ENCODE peak calls at places on chromosome 10, in five cellular contexts. K is breast epithelium, O is stomach, I is mucosa of descending colon, T is ovary. B is an unnamed sample. For H3K4me1, the result is how much of the 10 kb centered on the place peaks cover.

GRCh38 chr10:101587725-101588614 is at the start of the genes DPCD and POLL:
- DNase-seq in K (peak), O (peak), I (peak), T (peak), B (peak)

GRCh38 chr10:119247550-119247894 is 40.2 kb downstream of the GRK5 start:
- DNase-seq in K (no peak), O (no peak), I (no peak), T (no peak), B (no peak)

GRCh38 chr10:3948843-3949242 is 163.8 kb upstream of the KLF6 start:
- DNase-seq in K (no peak), O (peak), I (no peak), T (no peak), B (peak)

GRCh38 chr10:43648083-43648391 is 644 bp downstream of the ZNF32 start:
- DNase-seq in K (no peak), O (no peak), I (no peak), T (no peak), B (no peak)

GRCh38 chr10:97464226-97464625 is 18.3 kb downstream of the ZDHHC16 start:
- DNase-seq in K (no peak), O (no peak), I (no peak), T (peak), B (no peak)

GRCh38 chr10:125460326-125460725 is 222.6 kb downstream of the TEX36 start:
- DNase-seq in K (no peak), O (no peak), I (no peak), T (no peak), B (no peak)

GRCh38 chr10:63169624-63170023 is 36.5 kb downstream of the NRBF2 start:
- DNase-seq in K (no peak), O (no peak), I (no peak), T (no peak), B (no peak)

GRCh38 chr10:49393757-49394156 is 2.1 kb downstream of the DRGX start:
- DNase-seq in K (no peak), O (no peak), I (no peak), T (no peak), B (no peak)

GRCh38 chr10:48653347-48653746 is 31.3 kb upstream of the WDFY4 start:
- DNase-seq in K (no peak), O (no peak), I (no peak), T (no peak), B (no peak)

GRCh38 chr10:35635576-35635975 is 6.5 kb downstream of the FZD8 start:
- DNase-seq in K (no peak), O (no peak), I (no peak), T (no peak), B (no peak)

GRCh38 chr10:50550291-50550839 is 73.4 kb downstream of the SGMS1 start:
- DNase-seq in K (no peak), O (peak), I (no peak), T (peak), B (no peak)

GRCh38 chr10:79377557-79378382 is 30.5 kb downstream of the PPIF start:
- DNase-seq in K (no peak), O (no peak), I (no peak), T (no peak), B (no peak)
- H3K4me1 ChIP-seq in K (under half), O (half or more), I (under half), T (under half), B (under half)

GRCh38 chr10:132545659-132546367 is 8.2 kb downstream of the INPP5A start:
- DNase-seq in K (no peak), O (no peak), I (peak), T (no peak), B (no peak)
- H3K4me1 ChIP-seq in K (under half), O (half or more), I (under half), T (under half), B (under half)

DNA sequence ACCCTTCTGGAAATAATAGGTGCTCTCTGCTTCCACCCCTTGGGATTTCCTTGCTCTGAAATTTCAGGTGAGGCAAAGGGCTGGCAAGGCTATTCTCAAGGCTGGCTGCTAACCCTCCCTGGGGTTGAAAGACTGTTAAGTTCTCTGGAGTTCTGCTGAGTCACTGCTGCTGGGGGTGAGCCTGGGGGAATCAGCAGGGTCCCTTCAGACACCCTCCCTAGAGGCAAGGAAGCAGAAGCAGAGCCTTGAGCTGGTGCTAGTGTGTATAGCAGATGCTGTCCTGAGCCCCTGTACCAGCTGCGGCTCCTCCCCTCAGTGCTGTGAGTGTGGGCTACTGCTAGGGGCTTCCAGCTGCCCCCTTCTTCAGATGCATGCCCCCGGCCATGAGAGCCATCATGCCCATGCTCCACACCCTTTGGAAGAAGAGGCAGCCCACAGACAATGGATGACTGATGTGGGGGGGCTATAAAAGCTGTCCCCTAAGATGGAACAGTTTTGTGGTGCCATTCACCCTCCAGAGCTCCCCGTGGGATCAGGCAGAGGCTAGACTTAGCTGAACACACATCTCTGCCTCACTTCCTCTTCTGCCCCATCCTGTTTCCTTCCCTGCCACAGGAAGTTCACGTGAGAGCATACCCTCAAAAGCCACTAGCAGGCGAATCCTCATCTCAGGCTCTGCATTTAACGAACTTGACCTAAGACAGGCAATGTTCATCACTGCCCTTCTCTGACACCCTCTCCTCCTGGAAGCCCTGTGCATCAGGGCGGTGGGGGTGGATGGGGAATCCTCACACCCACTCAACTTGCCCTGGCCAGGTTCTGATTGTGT is 91.8 kb downstream of the SH3PXD2A start:
- DNase-seq in K (no peak), O (no peak), I (no peak), T (no peak), B (no peak)
- H3K4me1 ChIP-seq in K (under half), O (half or more), I (under half), T (under half), B (half or more)

GRCh38 chr10:22609719-22610118 is 104.7 kb downstream of the PIP4K2A start:
- DNase-seq in K (no peak), O (no peak), I (no peak), T (no peak), B (no peak)

GRCh38 chr10:22611425-22612111 is 102.8 kb downstream of the PIP4K2A start:
- DNase-seq in K (no peak), O (no peak), I (no peak), T (no peak), B (no peak)

GRCh38 chr10:22613011-22613410 is 101.4 kb downstream of the PIP4K2A start:
- DNase-seq in K (no peak), O (no peak), I (no peak), T (no peak), B (no peak)

GRCh38 chr10:22612316-22612715 is 102.1 kb downstream of the PIP4K2A start:
- DNase-seq in K (no peak), O (no peak), I (no peak), T (no peak), B (no peak)

GRCh38 chr10:22610595-22610994 is 103.8 kb downstream of the PIP4K2A start:
- DNase-seq in K (no peak), O (no peak), I (no peak), T (no peak), B (no peak)
- H3K4me1 ChIP-seq in K (under half), O (half or more), I (under half), T (under half), B (under half)

GRCh38 chr10:132606536-132607316 is 69.1 kb downstream of the INPP5A start:
- DNase-seq in K (no peak), O (peak), I (no peak), T (peak), B (no peak)

GRCh38 chr10:132604686-132605085 is 67.1 kb downstream of the INPP5A start:
- DNase-seq in K (no peak), O (no peak), I (no peak), T (no peak), B (no peak)

GRCh38 chr10:132605390-132605789 is 67.8 kb downstream of the INPP5A start:
- DNase-seq in K (no peak), O (no peak), I (no peak), T (peak), B (no peak)

GRCh38 chr10:132607491-132607890 is 69.9 kb downstream of the INPP5A start:
- DNase-seq in K (peak), O (no peak), I (no peak), T (no peak), B (no peak)

GRCh38 chr10:132606031-132606491 is 68.5 kb downstream of the INPP5A start:
- DNase-seq in K (no peak), O (no peak), I (no peak), T (peak), B (no peak)
- H3K4me1 ChIP-seq in K (under half), O (half or more), I (under half), T (under half), B (under half)

DNA sequence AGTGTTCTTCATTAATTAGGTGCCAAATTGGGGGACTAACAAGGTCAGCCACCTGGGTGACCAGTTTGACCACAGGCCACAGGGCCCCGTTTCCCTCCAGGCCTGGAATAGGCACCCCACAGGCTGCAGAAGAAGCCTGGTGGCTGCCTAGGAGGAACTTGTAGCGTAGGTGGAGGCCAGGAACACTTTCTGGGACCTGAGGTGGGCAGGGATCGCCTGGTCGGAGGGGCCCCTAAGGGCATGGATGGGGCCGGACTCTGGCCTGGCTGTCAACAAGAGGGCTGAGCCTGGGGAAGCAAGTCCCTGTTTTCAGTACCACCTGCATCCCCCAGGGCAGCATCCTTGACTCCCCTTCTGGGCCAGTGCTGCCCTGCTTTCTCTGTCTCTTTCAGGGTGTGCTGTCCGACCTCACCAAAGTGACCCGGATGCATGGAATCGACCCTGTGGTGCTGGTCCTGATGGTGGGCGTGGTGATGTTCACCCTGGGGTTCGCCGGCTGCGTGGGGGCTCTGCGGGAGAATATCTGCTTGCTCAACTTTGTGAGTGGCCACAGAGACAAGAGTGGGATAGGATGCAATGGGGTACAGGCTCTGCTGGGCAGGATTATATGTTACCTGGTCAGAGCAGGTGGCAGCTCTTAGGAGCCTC is 30.7 kb upstream of the SH2D4B start:
- DNase-seq in K (no peak), O (no peak), I (no peak), T (no peak), B (no peak)
- H3K4me1 ChIP-seq in K (under half), O (half or more), I (under half), T (under half), B (under half)

DNA sequence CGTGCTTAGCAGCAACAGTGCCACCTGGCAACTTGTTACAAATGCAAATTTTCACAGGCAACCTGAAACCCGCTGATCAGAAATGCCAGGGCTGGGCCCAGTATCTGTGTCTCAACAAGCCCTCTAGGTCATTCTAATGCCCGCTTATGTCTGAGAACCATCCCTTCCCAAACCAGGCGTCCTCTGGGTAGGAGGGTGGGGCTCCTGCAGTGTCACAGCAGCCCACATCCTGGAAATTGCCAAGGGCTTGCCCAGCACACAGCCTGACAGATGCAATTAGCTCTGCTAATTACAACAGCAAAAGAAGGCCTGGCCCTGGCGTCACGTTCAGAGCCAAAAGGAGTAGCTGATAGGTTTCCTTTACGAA is 15.9 kb downstream of the ITPRIP start:
- DNase-seq in K (no peak), O (no peak), I (no peak), T (peak), B (no peak)
- H3K4me1 ChIP-seq in K (under half), O (half or more), I (under half), T (under half), B (under half)

GRCh38 chr10:91214906-91215305 is 5.6 kb upstream of the PCGF5 start:
- DNase-seq in K (no peak), O (no peak), I (no peak), T (no peak), B (no peak)
- H3K4me1 ChIP-seq in K (under half), O (under half), I (under half), T (under half), B (under half)

DNA sequence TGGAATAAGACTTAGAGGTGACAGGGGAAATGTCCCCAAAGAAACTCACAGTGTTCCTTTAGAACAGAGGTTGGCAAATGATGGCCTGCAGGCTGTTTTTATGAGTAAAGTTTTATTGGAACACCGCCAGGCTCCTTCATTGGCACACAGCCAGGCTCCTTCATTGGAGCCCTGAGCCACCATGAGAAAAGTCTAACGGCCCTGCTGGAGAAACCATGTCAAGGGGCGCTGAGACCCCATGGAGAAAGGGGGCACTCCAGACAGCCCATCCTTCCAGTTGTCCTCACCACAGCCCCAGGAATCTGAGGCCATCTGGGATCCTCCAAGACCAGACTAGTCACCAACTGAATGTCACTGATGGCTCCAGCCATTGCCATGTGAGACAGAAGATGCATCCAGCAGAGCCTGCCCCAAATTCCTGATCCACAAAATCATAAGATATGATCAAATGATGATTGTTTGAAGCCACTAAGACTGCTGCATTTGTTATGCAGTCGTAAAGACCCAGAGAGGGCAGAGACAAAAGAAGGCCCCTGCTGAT is 88.2 kb upstream of the GPR26 start:
- DNase-seq in K (no peak), O (no peak), I (no peak), T (no peak), B (no peak)
- H3K4me1 ChIP-seq in K (under half), O (under half), I (under half), T (under half), B (under half)

DNA sequence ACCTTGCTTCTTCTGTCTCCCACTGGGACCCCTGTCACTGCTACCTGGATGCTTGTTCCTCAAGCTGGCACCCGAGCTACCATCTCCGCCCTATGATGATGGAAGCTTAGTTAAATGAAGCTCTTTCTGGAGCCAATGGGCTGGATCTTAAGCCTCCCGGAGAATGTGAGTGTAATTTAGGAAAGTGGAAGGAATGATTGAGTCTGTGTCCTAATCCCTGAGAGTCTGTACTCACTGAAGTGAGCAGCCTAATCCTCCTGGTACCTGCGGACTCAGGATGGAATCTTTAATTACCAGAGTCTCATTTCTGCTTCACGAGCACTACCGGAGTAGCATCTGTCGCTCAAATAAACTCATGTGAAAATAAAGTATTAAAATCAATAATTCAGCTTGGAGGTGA is 255.5 kb downstream of the WDR37 start:
- DNase-seq in K (no peak), O (no peak), I (no peak), T (no peak), B (no peak)
- H3K4me1 ChIP-seq in K (under half), O (under half), I (under half), T (under half), B (under half)

B was measured in right atrium auricular region.